ENCODE peak calls at places on chromosomes 3 and 15, in six cellular contexts. O is HepG2, D is renal cortical epithelial cell, P is tibial artery, W is iPS-NIHi11, L is GM03348. I is an unnamed sample.

GRCh38 chr15:99441871-99442267 is 123.9 kb upstream of the MEF2A start:
- DNase-seq in P (no peak), D (peak; percentile 78), W (no peak), L (no peak), O (no peak), I (no peak)

GRCh38 chr15:73988075-73988969 is 3.8 kb downstream of the STOML1 start:
- DNase-seq in P (no peak), D (peak; percentile 87), W (no peak), L (no peak), O (no peak), I (no peak)

GRCh38 chr3:146065573-146066006 is 95.4 kb downstream of the PLOD2 start:
- DNase-seq in D (peak; percentile 71), L (peak; percentile 8), P (no peak), W (no peak), O (peak; percentile 50), I (peak; percentile 88)

GRCh38 chr3:50525987-50526386 is 22.6 kb upstream of the CACNA2D2 start:
- DNase-seq in O (peak; percentile 25), W (peak; percentile 93), D (peak; percentile 49), L (peak; percentile 65), P (peak; percentile 40), I (peak; percentile 38)

GRCh38 chr3:133441867-133442270 is 42.0 kb downstream of the BFSP2 start:
- DNase-seq in O (no peak), D (no peak), L (no peak), P (no peak), W (no peak), I (no peak)

GRCh38 chr3:53843195-53844177 is 2.7 kb downstream of the CHDH start:
- DNase-seq in O (no peak), P (no peak), D (no peak), L (no peak), W (no peak), I (no peak)

GRCh38 chr3:99712291-99712954 is 74.0 kb downstream of the COL8A1 start:
- DNase-seq in D (no peak), W (no peak), O (no peak), P (no peak), L (no peak), I (no peak)

GRCh38 chr3:130915567-130916292 is 21.8 kb downstream of the ATP2C1 start:
- DNase-seq in D (no peak), W (no peak), O (no peak), P (no peak), L (no peak), I (no peak)

GRCh38 chr15:80041497-80042253 is 17.8 kb upstream of the ZFAND6 start:
- DNase-seq in D (no peak), P (no peak), W (no peak), O (no peak), L (no peak), I (no peak)

GRCh38 chr3:126261037-126261436 is 80.7 kb upstream of the ALDH1L1 start:
- DNase-seq in P (peak; percentile 84), W (peak; percentile 46), O (peak; percentile 62), L (peak; percentile 81), D (peak; percentile 59), I (peak; percentile 17)

GRCh38 chr3:177451940-177452484 is 254.7 kb upstream of the TBL1XR1 start:
- DNase-seq in P (no peak), O (peak; percentile 41), W (no peak), L (peak; percentile 43), D (peak; percentile 68), I (peak; percentile 72)

GRCh38 chr3:140758791-140759444 is 81.1 kb downstream of the TRIM42 start:
- DNase-seq in W (no peak), L (no peak), O (no peak), P (no peak), D (no peak), I (no peak)

GRCh38 chr3:126519506-126520455 is 2.2 kb upstream of the UROC1 start:
- DNase-seq in O (peak; percentile 32), L (no peak), W (no peak), D (no peak), P (no peak), I (no peak)

GRCh38 chr3:46365737-46366524 is 4.8 kb upstream of the CCR5 start:
- DNase-seq in P (no peak), L (no peak), O (no peak), W (no peak), D (no peak), I (no peak)

GRCh38 chr3:19139863-19140262 is 8.4 kb upstream of the KCNH8 start:
- DNase-seq in O (no peak), D (no peak), L (no peak), P (no peak), W (no peak), I (no peak)

GRCh38 chr3:16102905-16103364 is 71.5 kb upstream of the GALNT15 start:
- DNase-seq in D (peak; percentile 65), W (no peak), O (peak; percentile 66), P (no peak), L (peak; percentile 45), I (peak; percentile 96)

GRCh38 chr3:169479314-169479939 is 184.1 kb downstream of the MECOM start:
- DNase-seq in D (no peak), L (no peak), W (no peak), O (no peak), P (no peak), I (no peak)

GRCh38 chr15:84828433-84828908 is 11.3 kb downstream of the ALPK3 start:
- DNase-seq in P (no peak), O (no peak), D (no peak), L (no peak), W (no peak), I (no peak)

GRCh38 chr15:39990706-39991105 is 48.3 kb downstream of the SRP14 start:
- DNase-seq in W (no peak), D (no peak), L (no peak), P (no peak), O (no peak), I (no peak)

GRCh38 chr3:134307425-134307824 is 56.8 kb upstream of the RYK start:
- DNase-seq in W (no peak), O (no peak), L (no peak), D (no peak), P (no peak), I (no peak)

GRCh38 chr15:78195735-78196201 is 38.6 kb downstream of the ACSBG1 start:
- DNase-seq in D (no peak), P (no peak), L (peak; percentile 57), O (peak; percentile 10), W (peak; percentile 84), I (no peak)

GRCh38 chr15:90959028-90959595 is 4.4 kb downstream of the RCCD1 start:
- DNase-seq in D (no peak), P (no peak), O (no peak), W (no peak), L (no peak), I (no peak)